ENCODE peak calls at places on chromosome 22, in six cellular contexts. One of them, this sample, is unnamed.
A peak's percentile ranks its signal among the peaks of the same experiment; 100 is the strongest.

GRCh38 chr22:49380828-49381114 is 446.9 kb downstream of the BRD1 start:
- DNase-seq in activated CD8-positive, alpha-beta T cell treated with anti-CD3 and anti-CD28 coated beads for 36 hours: no peak
- DNase-seq in progenitor cell of endocrine pancreas: no peak
- DNase-seq in amygdala: no peak
- DNase-seq in GM13977: no peak
- DNase-seq in activated naive CD8-positive, alpha-beta T cell treated with anti-CD3 and anti-CD28 coated beads, Interleukin-2, amount 50 U/mL, for 24 hours: no peak
- DNase-seq in this sample: no peak

GRCh38 chr22:44901301-44901700 is 108.5 kb downstream of the PHF21B start:
- DNase-seq in activated CD8-positive, alpha-beta T cell treated with anti-CD3 and anti-CD28 coated beads for 36 hours: no peak
- DNase-seq in progenitor cell of endocrine pancreas: no peak
- DNase-seq in amygdala: no peak
- DNase-seq in GM13977: no peak
- DNase-seq in activated naive CD8-positive, alpha-beta T cell treated with anti-CD3 and anti-CD28 coated beads, Interleukin-2, amount 50 U/mL, for 24 hours: no peak
- DNase-seq in this sample: no peak

GRCh38 chr22:50306753-50307749 is at the start of gene PLXNB2:
- DNase-seq in activated CD8-positive, alpha-beta T cell treated with anti-CD3 and anti-CD28 coated beads for 36 hours: peak; percentile 41
- DNase-seq in progenitor cell of endocrine pancreas: peak; percentile 70
- DNase-seq in amygdala: no peak
- DNase-seq in GM13977: peak; percentile 96
- DNase-seq in activated naive CD8-positive, alpha-beta T cell treated with anti-CD3 and anti-CD28 coated beads, Interleukin-2, amount 50 U/mL, for 24 hours: peak; percentile 53
- DNase-seq in this sample: peak; percentile 93

GRCh38 chr22:42925598-42925997 is 68.5 kb upstream of the ARFGAP3 start:
- DNase-seq in activated CD8-positive, alpha-beta T cell treated with anti-CD3 and anti-CD28 coated beads for 36 hours: peak; percentile 49
- DNase-seq in progenitor cell of endocrine pancreas: no peak
- DNase-seq in amygdala: no peak
- DNase-seq in GM13977: no peak
- DNase-seq in activated naive CD8-positive, alpha-beta T cell treated with anti-CD3 and anti-CD28 coated beads, Interleukin-2, amount 50 U/mL, for 24 hours: peak; percentile 24
- DNase-seq in this sample: no peak

GRCh38 chr22:23751441-23751996 is 607 bp upstream of the ZNF70 start:
- DNase-seq in activated CD8-positive, alpha-beta T cell treated with anti-CD3 and anti-CD28 coated beads for 36 hours: peak; percentile 47
- DNase-seq in progenitor cell of endocrine pancreas: no peak
- DNase-seq in amygdala: no peak
- DNase-seq in GM13977: no peak
- DNase-seq in activated naive CD8-positive, alpha-beta T cell treated with anti-CD3 and anti-CD28 coated beads, Interleukin-2, amount 50 U/mL, for 24 hours: peak; percentile 25
- DNase-seq in this sample: peak; percentile 42

GRCh38 chr22:32587449-32587848 is 112.8 kb downstream of the FBXO7 start:
- DNase-seq in activated CD8-positive, alpha-beta T cell treated with anti-CD3 and anti-CD28 coated beads for 36 hours: no peak
- DNase-seq in progenitor cell of endocrine pancreas: no peak
- DNase-seq in amygdala: no peak
- DNase-seq in GM13977: no peak
- DNase-seq in activated naive CD8-positive, alpha-beta T cell treated with anti-CD3 and anti-CD28 coated beads, Interleukin-2, amount 50 U/mL, for 24 hours: no peak
- DNase-seq in this sample: no peak

GRCh38 chr22:28855355-28856094 is 27.8 kb upstream of the ZNRF3 start:
- DNase-seq in activated CD8-positive, alpha-beta T cell treated with anti-CD3 and anti-CD28 coated beads for 36 hours: peak; percentile 52
- DNase-seq in progenitor cell of endocrine pancreas: peak; percentile 34
- DNase-seq in amygdala: no peak
- DNase-seq in GM13977: peak; percentile 74
- DNase-seq in activated naive CD8-positive, alpha-beta T cell treated with anti-CD3 and anti-CD28 coated beads, Interleukin-2, amount 50 U/mL, for 24 hours: peak; percentile 39
- DNase-seq in this sample: peak; percentile 76

GRCh38 chr22:19497245-19497644 is 17.5 kb downstream of the CDC45 start:
- DNase-seq in activated CD8-positive, alpha-beta T cell treated with anti-CD3 and anti-CD28 coated beads for 36 hours: no peak
- DNase-seq in progenitor cell of endocrine pancreas: no peak
- DNase-seq in amygdala: no peak
- DNase-seq in GM13977: no peak
- DNase-seq in activated naive CD8-positive, alpha-beta T cell treated with anti-CD3 and anti-CD28 coated beads, Interleukin-2, amount 50 U/mL, for 24 hours: no peak
- DNase-seq in this sample: no peak

GRCh38 chr22:48700566-48701295 is 1126.9 kb downstream of the BRD1 start:
- DNase-seq in activated CD8-positive, alpha-beta T cell treated with anti-CD3 and anti-CD28 coated beads for 36 hours: no peak
- DNase-seq in progenitor cell of endocrine pancreas: no peak
- DNase-seq in amygdala: no peak
- DNase-seq in GM13977: no peak
- DNase-seq in activated naive CD8-positive, alpha-beta T cell treated with anti-CD3 and anti-CD28 coated beads, Interleukin-2, amount 50 U/mL, for 24 hours: no peak
- DNase-seq in this sample: peak; percentile 11

GRCh38 chr22:36870250-36870649 is 9.4 kb downstream of the NCF4 start:
- DNase-seq in activated CD8-positive, alpha-beta T cell treated with anti-CD3 and anti-CD28 coated beads for 36 hours: no peak
- DNase-seq in progenitor cell of endocrine pancreas: no peak
- DNase-seq in amygdala: no peak
- DNase-seq in GM13977: no peak
- DNase-seq in activated naive CD8-positive, alpha-beta T cell treated with anti-CD3 and anti-CD28 coated beads, Interleukin-2, amount 50 U/mL, for 24 hours: no peak
- DNase-seq in this sample: no peak

GRCh38 chr22:23692598-23693291 is 1.9 kb downstream of the RGL4 start:
- DNase-seq in activated CD8-positive, alpha-beta T cell treated with anti-CD3 and anti-CD28 coated beads for 36 hours: no peak
- DNase-seq in progenitor cell of endocrine pancreas: no peak
- DNase-seq in amygdala: no peak
- DNase-seq in GM13977: no peak
- DNase-seq in activated naive CD8-positive, alpha-beta T cell treated with anti-CD3 and anti-CD28 coated beads, Interleukin-2, amount 50 U/mL, for 24 hours: no peak
- DNase-seq in this sample: no peak

GRCh38 chr22:24553597-24554315 is 1.2 kb downstream of the GUCD1 start:
- DNase-seq in activated CD8-positive, alpha-beta T cell treated with anti-CD3 and anti-CD28 coated beads for 36 hours: no peak
- DNase-seq in progenitor cell of endocrine pancreas: no peak
- DNase-seq in amygdala: no peak
- DNase-seq in GM13977: no peak
- DNase-seq in activated naive CD8-positive, alpha-beta T cell treated with anti-CD3 and anti-CD28 coated beads, Interleukin-2, amount 50 U/mL, for 24 hours: no peak
- DNase-seq in this sample: no peak

GRCh38 chr22:48699531-48699930 is 1128.1 kb downstream of the BRD1 start:
- DNase-seq in activated CD8-positive, alpha-beta T cell treated with anti-CD3 and anti-CD28 coated beads for 36 hours: no peak
- DNase-seq in progenitor cell of endocrine pancreas: no peak
- DNase-seq in amygdala: no peak
- DNase-seq in GM13977: no peak
- DNase-seq in activated naive CD8-positive, alpha-beta T cell treated with anti-CD3 and anti-CD28 coated beads, Interleukin-2, amount 50 U/mL, for 24 hours: no peak
- DNase-seq in this sample: peak; percentile 78

GRCh38 chr22:41524809-41525449 is 19.3 kb downstream of the POLR3H start:
- DNase-seq in activated CD8-positive, alpha-beta T cell treated with anti-CD3 and anti-CD28 coated beads for 36 hours: peak; percentile 88
- DNase-seq in progenitor cell of endocrine pancreas: no peak
- DNase-seq in amygdala: no peak
- DNase-seq in GM13977: peak; percentile 47
- DNase-seq in activated naive CD8-positive, alpha-beta T cell treated with anti-CD3 and anti-CD28 coated beads, Interleukin-2, amount 50 U/mL, for 24 hours: peak; percentile 63
- DNase-seq in this sample: peak; percentile 67

GRCh38 chr22:47192651-47193437 is 430.4 kb downstream of the TBC1D22A start:
- DNase-seq in activated CD8-positive, alpha-beta T cell treated with anti-CD3 and anti-CD28 coated beads for 36 hours: peak; percentile 31
- DNase-seq in progenitor cell of endocrine pancreas: no peak
- DNase-seq in amygdala: no peak
- DNase-seq in GM13977: no peak
- DNase-seq in activated naive CD8-positive, alpha-beta T cell treated with anti-CD3 and anti-CD28 coated beads, Interleukin-2, amount 50 U/mL, for 24 hours: peak; percentile 8
- DNase-seq in this sample: peak; percentile 21

GRCh38 chr22:39528681-39529486 is 3.7 kb downstream of the RPS19BP1 start:
- DNase-seq in activated CD8-positive, alpha-beta T cell treated with anti-CD3 and anti-CD28 coated beads for 36 hours: peak; percentile 95
- DNase-seq in progenitor cell of endocrine pancreas: peak; percentile 88
- DNase-seq in amygdala: peak; percentile 17
- DNase-seq in GM13977: peak; percentile 88
- DNase-seq in activated naive CD8-positive, alpha-beta T cell treated with anti-CD3 and anti-CD28 coated beads, Interleukin-2, amount 50 U/mL, for 24 hours: peak; percentile 92
- DNase-seq in this sample: peak; percentile 95

GRCh38 chr22:19995611-19996339 is 20.8 kb downstream of the ARVCF start:
- DNase-seq in activated CD8-positive, alpha-beta T cell treated with anti-CD3 and anti-CD28 coated beads for 36 hours: no peak
- DNase-seq in progenitor cell of endocrine pancreas: no peak
- DNase-seq in amygdala: no peak
- DNase-seq in GM13977: no peak
- DNase-seq in activated naive CD8-positive, alpha-beta T cell treated with anti-CD3 and anti-CD28 coated beads, Interleukin-2, amount 50 U/mL, for 24 hours: no peak
- DNase-seq in this sample: no peak

GRCh38 chr22:23376256-23376655 is 195.9 kb downstream of the BCR start:
- DNase-seq in activated CD8-positive, alpha-beta T cell treated with anti-CD3 and anti-CD28 coated beads for 36 hours: peak; percentile 74
- DNase-seq in progenitor cell of endocrine pancreas: no peak
- DNase-seq in amygdala: no peak
- DNase-seq in GM13977: peak; percentile 67
- DNase-seq in activated naive CD8-positive, alpha-beta T cell treated with anti-CD3 and anti-CD28 coated beads, Interleukin-2, amount 50 U/mL, for 24 hours: peak; percentile 39
- DNase-seq in this sample: peak; percentile 68

GRCh38 chr22:31618057-31618456 is 44.0 kb downstream of the PISD start:
- DNase-seq in activated CD8-positive, alpha-beta T cell treated with anti-CD3 and anti-CD28 coated beads for 36 hours: no peak
- DNase-seq in progenitor cell of endocrine pancreas: no peak
- DNase-seq in amygdala: no peak
- DNase-seq in GM13977: no peak
- DNase-seq in activated naive CD8-positive, alpha-beta T cell treated with anti-CD3 and anti-CD28 coated beads, Interleukin-2, amount 50 U/mL, for 24 hours: no peak
- DNase-seq in this sample: no peak

GRCh38 chr22:45649809-45650208 is 21.8 kb upstream of the ATXN10 start:
- DNase-seq in activated CD8-positive, alpha-beta T cell treated with anti-CD3 and anti-CD28 coated beads for 36 hours: no peak
- DNase-seq in progenitor cell of endocrine pancreas: no peak
- DNase-seq in amygdala: no peak
- DNase-seq in GM13977: no peak
- DNase-seq in activated naive CD8-positive, alpha-beta T cell treated with anti-CD3 and anti-CD28 coated beads, Interleukin-2, amount 50 U/mL, for 24 hours: no peak
- DNase-seq in this sample: no peak

GRCh38 chr22:32986773-32987050 is 71.5 kb downstream of the SYN3 start:
- DNase-seq in activated CD8-positive, alpha-beta T cell treated with anti-CD3 and anti-CD28 coated beads for 36 hours: no peak
- DNase-seq in progenitor cell of endocrine pancreas: no peak
- DNase-seq in amygdala: no peak
- DNase-seq in GM13977: no peak
- DNase-seq in activated naive CD8-positive, alpha-beta T cell treated with anti-CD3 and anti-CD28 coated beads, Interleukin-2, amount 50 U/mL, for 24 hours: no peak
- DNase-seq in this sample: peak; percentile 17

GRCh38 chr22:50671641-50672040 is 982 bp upstream of the SHANK3 start:
- DNase-seq in activated CD8-positive, alpha-beta T cell treated with anti-CD3 and anti-CD28 coated beads for 36 hours: peak; percentile 46
- DNase-seq in progenitor cell of endocrine pancreas: no peak
- DNase-seq in amygdala: no peak
- DNase-seq in GM13977: peak; percentile 30
- DNase-seq in activated naive CD8-positive, alpha-beta T cell treated with anti-CD3 and anti-CD28 coated beads, Interleukin-2, amount 50 U/mL, for 24 hours: no peak
- DNase-seq in this sample: no peak

GRCh38 chr22:45583504-45583903 is 80.8 kb downstream of the FBLN1 start:
- DNase-seq in activated CD8-positive, alpha-beta T cell treated with anti-CD3 and anti-CD28 coated beads for 36 hours: no peak
- DNase-seq in progenitor cell of endocrine pancreas: no peak
- DNase-seq in amygdala: no peak
- DNase-seq in GM13977: no peak
- DNase-seq in activated naive CD8-positive, alpha-beta T cell treated with anti-CD3 and anti-CD28 coated beads, Interleukin-2, amount 50 U/mL, for 24 hours: no peak
- DNase-seq in this sample: no peak

GRCh38 chr22:29733362-29734322 is 13.8 kb downstream of the CABP7 start:
- DNase-seq in activated CD8-positive, alpha-beta T cell treated with anti-CD3 and anti-CD28 coated beads for 36 hours: no peak
- DNase-seq in progenitor cell of endocrine pancreas: no peak
- DNase-seq in amygdala: no peak
- DNase-seq in GM13977: peak; percentile 70
- DNase-seq in activated naive CD8-positive, alpha-beta T cell treated with anti-CD3 and anti-CD28 coated beads, Interleukin-2, amount 50 U/mL, for 24 hours: no peak
- DNase-seq in this sample: peak; percentile 72

GRCh38 chr22:17578129-17578754 is 14.9 kb downstream of the SLC25A18 start:
- DNase-seq in activated CD8-positive, alpha-beta T cell treated with anti-CD3 and anti-CD28 coated beads for 36 hours: no peak
- DNase-seq in progenitor cell of endocrine pancreas: no peak
- DNase-seq in amygdala: no peak
- DNase-seq in GM13977: no peak
- DNase-seq in activated naive CD8-positive, alpha-beta T cell treated with anti-CD3 and anti-CD28 coated beads, Interleukin-2, amount 50 U/mL, for 24 hours: no peak
- DNase-seq in this sample: peak; percentile 97

GRCh38 chr22:46007848-46008261 is 30.9 kb upstream of the WNT7B start:
- DNase-seq in activated CD8-positive, alpha-beta T cell treated with anti-CD3 and anti-CD28 coated beads for 36 hours: no peak
- DNase-seq in progenitor cell of endocrine pancreas: no peak
- DNase-seq in amygdala: no peak
- DNase-seq in GM13977: no peak
- DNase-seq in activated naive CD8-positive, alpha-beta T cell treated with anti-CD3 and anti-CD28 coated beads, Interleukin-2, amount 50 U/mL, for 24 hours: no peak
- DNase-seq in this sample: peak; percentile 85

GRCh38 chr22:43901976-43902643 is 10.3 kb upstream of the PNPLA5 start:
- DNase-seq in activated CD8-positive, alpha-beta T cell treated with anti-CD3 and anti-CD28 coated beads for 36 hours: no peak
- DNase-seq in progenitor cell of endocrine pancreas: no peak
- DNase-seq in amygdala: no peak
- DNase-seq in GM13977: no peak
- DNase-seq in activated naive CD8-positive, alpha-beta T cell treated with anti-CD3 and anti-CD28 coated beads, Interleukin-2, amount 50 U/mL, for 24 hours: no peak
- DNase-seq in this sample: no peak

GRCh38 chr22:42967933-42968332 is 47.0 kb downstream of the PACSIN2 start:
- DNase-seq in activated CD8-positive, alpha-beta T cell treated with anti-CD3 and anti-CD28 coated beads for 36 hours: no peak
- DNase-seq in progenitor cell of endocrine pancreas: no peak
- DNase-seq in amygdala: no peak
- DNase-seq in GM13977: no peak
- DNase-seq in activated naive CD8-positive, alpha-beta T cell treated with anti-CD3 and anti-CD28 coated beads, Interleukin-2, amount 50 U/mL, for 24 hours: no peak
- DNase-seq in this sample: no peak

This sample was measured in A673.